ENCODE peak calls at places on chromosomes 2 and 18, in seven cellular contexts. W, H, N, K, V, R and G are unnamed samples.

GRCh38 chr2:33496150-33496549 is 19.7 kb downstream of the RASGRP3 start:
- DNase-seq in H (no peak), V (no peak), N (no peak), K (no peak), W (no peak), R (no peak), G (no peak)

GRCh38 chr2:128425216-128425615 is 106.5 kb upstream of the HS6ST1 start:
- DNase-seq in R (no peak), K (no peak), H (no peak), V (no peak), W (no peak), N (no peak), G (no peak)

GRCh38 chr2:113709022-113709421 is 47.4 kb downstream of the SLC35F5 start:
- DNase-seq in N (no peak), R (no peak), W (no peak), V (no peak), K (no peak), H (no peak), G (peak)

GRCh38 chr18:72470391-72470790 is 73.8 kb downstream of the CBLN2 start:
- DNase-seq in R (no peak), W (no peak), H (no peak), N (no peak), V (no peak), K (no peak), G (no peak)

GRCh38 chr2:120647487-120647886 is 88.2 kb upstream of the GLI2 start:
- DNase-seq in V (no peak), H (no peak), W (no peak), K (peak), N (no peak), R (no peak), G (no peak)

GRCh38 chr2:189548686-189549439 is 31.7 kb downstream of the SLC40A1 start:
- DNase-seq in N (no peak), V (peak), R (peak), H (no peak), W (no peak), K (no peak), G (no peak)

GRCh38 chr2:158049129-158049855 is 52.4 kb upstream of the UPP2 start:
- DNase-seq in W (no peak), R (no peak), N (no peak), K (no peak), H (no peak), V (no peak), G (no peak)

GRCh38 chr2:67694464-67694863 is 297.3 kb downstream of the ETAA1 start:
- DNase-seq in K (no peak), V (no peak), R (no peak), H (no peak), N (no peak), W (no peak), G (peak)

GRCh38 chr18:80159713-80160636 is 50.9 kb downstream of the ADNP2 start:
- DNase-seq in K (no peak), H (peak), R (no peak), V (no peak), W (no peak), N (no peak), G (no peak)
- TF ChIP-seq JUND in K (no peak), H (no peak), R (no peak), V (no peak), W (no peak), N (no peak), G (no peak)

GRCh38 chr18:52812834-52813233 is 472.8 kb downstream of the DCC start:
- DNase-seq in V (no peak), K (no peak), N (no peak), W (no peak), R (no peak), H (no peak), G (no peak)

GRCh38 chr18:52813637-52814416 is 473.8 kb downstream of the DCC start:
- DNase-seq in W (no peak), R (no peak), K (no peak), H (no peak), V (no peak), N (no peak), G (no peak)
- TF ChIP-seq JUND in W (no peak), R (no peak), K (no peak), H (no peak), V (no peak), N (no peak), G (no peak)

DNA sequence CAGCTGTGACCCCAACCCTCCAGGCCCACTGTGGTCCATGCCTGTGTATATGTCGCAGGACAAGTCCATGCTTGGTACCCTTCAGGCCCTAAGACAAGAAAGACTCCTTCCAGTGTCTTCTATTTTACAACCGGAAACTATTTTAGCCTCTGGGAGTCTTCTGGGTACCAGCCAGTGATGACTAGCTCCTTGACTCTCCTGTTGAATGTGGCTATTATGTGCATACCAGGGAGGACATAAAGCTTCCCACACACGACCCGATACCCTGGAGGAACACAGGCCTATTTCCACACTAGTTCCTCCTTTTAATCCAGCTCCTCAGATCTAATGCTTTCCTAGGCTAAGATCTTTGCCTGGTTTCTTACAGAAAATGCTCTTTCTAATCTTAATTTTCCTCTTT is 178.1 kb downstream of the NCKAP5 start:
- DNase-seq in R (no peak), W (no peak), V (no peak), H (no peak), N (no peak), K (no peak), G (peak)
- TF ChIP-seq JUND in R (no peak), W (no peak), V (no peak), H (no peak), N (no peak), K (no peak), G (no peak)

DNA sequence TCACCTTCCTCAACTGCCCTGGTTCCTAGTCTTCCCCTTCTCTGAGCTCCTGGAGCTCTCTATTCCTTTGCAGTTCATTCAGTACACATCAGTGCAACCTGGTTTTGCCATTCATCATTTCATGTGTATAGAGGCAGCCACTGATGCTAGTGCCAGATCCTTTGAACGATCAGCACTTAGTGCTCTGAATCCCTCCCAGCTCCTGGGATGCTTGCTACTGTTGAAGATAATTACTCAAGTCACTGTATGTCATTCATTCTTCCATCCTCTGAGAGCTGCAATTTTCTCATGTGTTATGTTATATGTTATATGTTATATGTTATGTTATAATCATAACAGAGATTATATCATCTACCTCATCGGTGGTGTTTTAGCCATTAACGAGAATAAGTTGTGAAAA is 98.5 kb upstream of the UXS1 start:
- DNase-seq in R (no peak), V (no peak), N (no peak), K (no peak), H (no peak), W (no peak), G (no peak)
- TF ChIP-seq JUND in R (no peak), V (no peak), N (no peak), K (no peak), H (no peak), W (no peak), G (no peak)

DNA sequence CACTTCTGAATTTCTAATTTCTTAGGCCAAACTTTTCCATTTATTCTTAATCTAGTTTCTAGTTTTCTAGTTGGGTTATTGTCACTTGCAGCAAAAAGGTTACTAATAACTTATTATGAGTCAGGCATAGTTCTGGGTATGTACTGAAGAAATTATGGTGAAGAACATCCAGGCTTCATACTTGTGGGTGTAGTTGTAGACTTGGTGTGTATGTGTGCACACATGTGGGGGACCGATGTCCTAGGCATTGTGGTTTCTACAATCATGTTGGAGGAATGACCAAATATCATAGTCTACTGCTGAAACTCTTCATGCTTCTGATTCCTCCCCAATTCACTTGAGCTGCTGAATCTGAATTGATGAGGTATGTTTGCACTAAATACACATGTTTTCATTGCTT is 141.2 kb downstream of the PMAIP1 start:
- DNase-seq in K (no peak), H (no peak), R (no peak), N (no peak), W (no peak), V (no peak), G (no peak)
- TF ChIP-seq JUND in K (no peak), H (no peak), R (no peak), N (no peak), W (no peak), V (no peak), G (no peak)

DNA sequence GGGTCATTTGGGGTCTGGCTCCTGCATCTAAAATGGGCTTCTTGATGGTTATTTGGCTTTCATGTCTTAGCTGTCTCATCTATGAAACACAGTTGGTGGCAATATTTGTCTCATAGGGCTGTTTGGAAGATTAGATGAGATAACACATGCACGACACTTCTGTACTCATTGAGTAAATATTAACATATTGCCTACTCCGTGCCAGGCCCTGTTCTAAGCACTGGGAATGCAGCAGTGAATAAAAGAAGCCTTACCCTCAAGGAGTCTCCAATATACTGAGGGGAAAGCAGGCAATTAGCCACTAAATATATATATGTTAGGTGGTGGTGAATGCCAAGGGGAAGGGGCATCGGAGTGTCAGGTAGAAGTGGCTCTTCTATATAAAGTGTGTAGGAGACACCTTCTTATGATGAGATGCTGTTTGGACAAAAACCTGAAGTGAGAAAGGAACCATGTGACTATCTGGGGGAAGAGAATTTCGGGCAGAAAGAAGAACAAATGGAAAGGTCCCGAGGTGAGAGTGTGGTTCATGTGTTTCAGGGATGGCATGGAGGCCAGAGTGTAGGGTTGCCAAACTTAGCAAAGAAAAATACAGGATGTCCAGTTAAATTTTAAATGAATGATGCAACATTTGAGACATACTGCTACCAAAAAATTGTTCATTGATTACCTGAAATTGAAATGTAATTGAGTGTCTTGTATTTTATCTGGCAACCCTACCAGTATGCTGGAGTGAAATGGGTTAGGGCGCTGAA is 11.8 kb downstream of the SLC3A1 start:
- DNase-seq in W (no peak), H (no peak), R (no peak), K (no peak), N (no peak), V (no peak), G (peak)
- TF ChIP-seq JUND in W (no peak), H (no peak), R (no peak), K (no peak), N (no peak), V (no peak), G (no peak)

GRCh38 chr18:61896118-61896517 is 3.3 kb upstream of the RNF152 start:
- DNase-seq in V (no peak), R (no peak), H (no peak), W (no peak), K (no peak), N (no peak), G (no peak)

GRCh38 chr18:61896767-61897166 is 4.0 kb upstream of the RNF152 start:
- DNase-seq in H (no peak), V (no peak), R (no peak), N (peak), K (no peak), W (no peak), G (peak)

GRCh38 chr18:61893971-61894750 is 1.4 kb upstream of the RNF152 start:
- DNase-seq in W (no peak), K (peak), R (peak), N (peak), H (peak), V (peak), G (peak)

GRCh38 chr18:61893304-61893970 is 630 bp upstream of the RNF152 start:
- DNase-seq in H (no peak), V (no peak), R (peak), N (peak), W (no peak), K (no peak), G (peak)

DNA sequence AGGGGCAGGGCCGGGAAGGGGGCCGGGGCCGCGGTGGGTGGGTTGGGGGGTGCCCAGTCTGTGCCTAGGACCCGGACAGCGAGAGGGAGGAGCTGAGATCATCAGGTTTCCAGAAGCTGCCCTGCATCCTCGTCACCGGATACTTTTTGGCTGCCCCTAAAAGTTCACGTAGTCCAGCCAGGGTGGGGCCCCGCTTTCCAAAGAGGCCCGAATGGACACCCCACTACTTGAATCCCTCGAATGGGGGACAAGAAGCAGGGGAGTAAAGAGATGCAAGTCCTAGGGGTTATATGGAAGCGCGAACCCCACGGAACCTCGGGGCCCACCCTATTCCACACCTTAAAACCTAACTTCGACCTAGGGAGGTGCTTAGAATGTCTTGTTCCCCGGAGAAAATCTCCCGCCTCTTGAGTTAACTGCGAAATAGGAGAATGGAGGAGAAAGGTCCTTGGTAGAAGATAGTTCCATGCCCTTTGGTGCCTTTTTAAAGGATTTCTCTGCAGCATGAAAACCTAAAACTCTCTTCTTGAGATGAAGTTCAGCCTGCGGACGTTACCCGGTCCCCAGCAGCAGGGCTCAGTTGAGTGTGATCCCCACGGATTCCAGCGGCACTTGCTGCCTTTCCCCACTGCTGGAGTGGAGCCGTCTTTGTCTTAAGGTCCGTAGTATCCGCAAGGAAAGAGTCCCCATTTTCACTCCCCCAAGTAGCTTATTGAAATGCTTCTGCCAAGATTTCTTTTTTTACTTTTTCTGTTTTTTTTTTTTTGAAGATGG is 2.1 kb upstream of the RNF152 start:
- DNase-seq in K (no peak), H (no peak), W (no peak), V (no peak), N (no peak), R (no peak), G (no peak)
- TF ChIP-seq JUND in K (no peak), H (no peak), W (no peak), V (no peak), N (no peak), R (no peak), G (no peak)

DNA sequence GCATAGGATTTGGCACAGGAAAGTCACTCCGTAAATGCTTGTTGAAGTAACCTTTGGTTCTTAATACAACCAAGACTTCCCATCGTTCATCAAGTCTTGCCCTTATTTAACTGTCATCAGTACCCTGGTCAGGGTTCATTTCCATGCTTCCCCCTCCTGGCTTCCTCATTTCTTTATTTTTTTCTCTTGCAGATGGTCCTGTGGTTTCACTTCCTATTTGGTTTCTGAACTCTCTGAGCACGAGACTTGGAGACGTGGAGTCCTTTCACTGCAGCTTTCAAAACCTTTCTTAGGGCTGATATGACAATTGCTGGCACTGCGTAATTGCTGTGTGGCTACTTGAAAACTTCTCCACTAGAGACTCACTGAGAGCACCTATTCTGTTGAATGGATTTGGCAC is 59.9 kb upstream of the PID1 start:
- DNase-seq in R (no peak), V (no peak), K (no peak), N (no peak), H (no peak), W (no peak), G (no peak)
- TF ChIP-seq JUND in R (no peak), V (no peak), K (no peak), N (no peak), H (no peak), W (no peak), G (no peak)

DNA sequence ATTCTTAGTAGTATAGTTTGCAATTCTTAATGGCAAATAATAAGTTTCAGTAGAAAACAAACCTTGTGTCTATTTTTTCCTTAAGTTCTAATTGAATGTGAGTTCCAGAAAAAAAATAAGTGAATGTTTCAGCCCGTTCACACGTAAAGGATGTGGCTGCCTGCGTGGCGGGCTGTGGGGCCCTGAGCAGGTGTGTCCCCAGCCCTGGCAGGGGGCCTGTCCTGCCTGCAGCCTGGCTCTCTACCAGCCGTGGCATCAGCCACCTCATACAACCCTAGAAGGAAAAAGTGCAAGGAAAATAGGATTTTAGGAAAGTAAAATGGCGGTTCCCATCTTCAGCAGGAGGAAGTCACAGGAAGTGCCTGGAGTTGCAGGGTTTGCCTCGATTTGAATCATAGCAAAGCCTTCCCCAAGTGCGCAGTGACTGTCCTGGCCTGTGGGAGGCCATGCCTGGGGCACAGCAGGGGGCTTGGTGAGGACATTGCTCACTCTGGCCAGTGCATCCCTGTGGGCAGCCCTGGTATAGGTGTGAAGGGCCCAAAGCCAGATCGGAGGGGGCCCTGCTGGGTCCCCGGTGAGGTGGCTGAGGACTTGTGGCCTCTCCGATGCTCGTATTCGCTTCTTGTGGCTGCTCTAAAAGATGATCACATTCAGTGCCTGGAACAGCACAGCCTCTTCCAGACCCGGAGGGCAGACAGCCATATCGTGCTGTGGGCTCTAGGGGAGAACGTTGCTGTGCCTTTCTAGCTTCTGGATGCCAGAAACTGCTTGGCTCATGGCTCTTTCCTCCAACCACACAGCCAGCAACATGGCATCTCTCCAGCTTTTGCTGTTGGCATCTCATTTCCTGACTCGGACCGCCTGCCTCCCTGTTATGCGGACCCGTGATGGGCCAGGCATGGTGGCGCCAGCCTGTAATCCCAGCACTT is 12.6 kb downstream of the DTYMK start:
- DNase-seq in R (peak), N (peak), W (no peak), K (no peak), H (no peak), V (peak), G (no peak)
- TF ChIP-seq JUND in R (no peak), N (no peak), W (no peak), K (no peak), H (no peak), V (no peak), G (no peak)

GRCh38 chr2:151918308-151918707 is 90.1 kb upstream of the ARL5A start:
- DNase-seq in H (no peak), V (no peak), K (no peak), W (no peak), N (no peak), R (no peak), G (no peak)
- TF ChIP-seq JUND in H (no peak), V (no peak), K (no peak), W (no peak), N (no peak), R (no peak), G (no peak)